ENCODE peak calls at places on chromosomes 7 and 10, in ten cellular contexts. U is fibroblast of the aortic adventitia, H is heart right ventricle, Y is EH, I is A172, D is iris pigment epithelial cell, K is HuH-7.5, P is SHP77, W is heart left ventricle, V is progenitor cell of endocrine pancreas. N is an unnamed sample.

GRCh38 chr10:21526184-21526951 is 886 bp upstream of the SKIDA1 start:
- DNase-seq in U (peak; percentile 74), H (peak; percentile 88), Y (peak; percentile 84), I (peak; percentile 61), D (peak; percentile 69), K (no peak), P (peak; percentile 79), W (peak; percentile 92), V (peak; percentile 66), N (peak; percentile 51)

GRCh38 chr7:35036361-35037171 is 719 bp downstream of the DPY19L1 start:
- DNase-seq in U (peak; percentile 66), H (peak; percentile 68), Y (peak; percentile 68), I (peak; percentile 58), D (peak; percentile 69), K (peak; percentile 77), P (peak; percentile 43), W (peak; percentile 85), V (peak; percentile 37), N (peak; percentile 53)

GRCh38 chr7:66281678-66282593 is 76.8 kb downstream of the TPST1 start:
- DNase-seq in U (peak; percentile 96), H (no peak), Y (peak; percentile 99), I (peak; percentile 97), D (peak; percentile 97), K (no peak), P (peak; percentile 26), W (no peak), V (no peak), N (no peak)

GRCh38 chr10:70555371-70555770 is 47.2 kb downstream of the PRF1 start:
- DNase-seq in U (no peak), H (no peak), Y (no peak), I (no peak), D (no peak), K (no peak), P (no peak), W (no peak), V (no peak), N (no peak)

GRCh38 chr10:97823734-97824133 is 25.9 kb upstream of the GOLGA7B start:
- DNase-seq in U (no peak), H (peak; percentile 58), Y (no peak), I (no peak), D (no peak), K (no peak), P (no peak), W (no peak), V (no peak), N (no peak)

GRCh38 chr10:32417906-32418547 is 27.9 kb upstream of the CCDC7 start:
- DNase-seq in U (peak; percentile 95), H (no peak), Y (peak; percentile 86), I (no peak), D (peak; percentile 89), K (no peak), P (no peak), W (no peak), V (no peak), N (no peak)

GRCh38 chr7:47495269-47495875 is 86.5 kb downstream of the TNS3 start:
- DNase-seq in U (no peak), H (no peak), Y (no peak), I (no peak), D (no peak), K (no peak), P (no peak), W (no peak), V (no peak), N (no peak)

GRCh38 chr10:86536294-86536861 is 14.8 kb upstream of the WAPL start:
- DNase-seq in U (no peak), H (peak; percentile 25), Y (no peak), I (no peak), D (no peak), K (peak; percentile 33), P (no peak), W (peak; percentile 67), V (no peak), N (no peak)

GRCh38 chr7:104908636-104909035 is 105.4 kb upstream of the KMT2E start:
- DNase-seq in U (no peak), H (no peak), Y (no peak), I (no peak), D (no peak), K (no peak), P (no peak), W (no peak), V (no peak), N (no peak)